ENCODE peak calls at places on chromosomes 16 and 17, in four cellular contexts. W is stomach, Q is HepG2, L is HCT116. G is an unnamed sample.

GRCh38 chr16:20746461-20746860 is 4.8 kb upstream of the THUMPD1 start:
- DNase-seq in W (no peak), Q (no peak), L (no peak), G (no peak)

GRCh38 chr17:9862191-9862590 is 36.5 kb downstream of the GLP2R start:
- DNase-seq in W (no peak), Q (no peak), L (no peak), G (no peak)

GRCh38 chr17:66707051-66707450 is 127.9 kb upstream of the CACNG5 start:
- DNase-seq in W (no peak), Q (no peak), L (no peak), G (no peak)

GRCh38 chr17:7294614-7295153 is at the start of gene YBX2:
- DNase-seq in W (peak), Q (no peak), L (peak), G (peak)

GRCh38 chr16:83162791-83163190 is 536.0 kb downstream of the CDH13 start:
- DNase-seq in W (no peak), Q (no peak), L (no peak), G (no peak)

GRCh38 chr17:79154951-79155557 is 80.4 kb downstream of the ENGASE start:
- DNase-seq in W (no peak), Q (no peak), L (no peak), G (no peak)

GRCh38 chr16:73217654-73218053 is 169.7 kb upstream of the ZFHX3 start:
- DNase-seq in W (no peak), Q (no peak), L (no peak), G (no peak)

GRCh38 chr17:28975634-28976033 is 24.3 kb upstream of the PHF12 start:
- DNase-seq in W (no peak), Q (no peak), L (no peak), G (no peak)

GRCh38 chr16:11783319-11784047 is 13.6 kb downstream of the ZC3H7A start:
- DNase-seq in W (no peak), Q (no peak), L (no peak), G (no peak)

GRCh38 chr17:55750750-55751641 is at the start of gene PCTP:
- DNase-seq in W (peak), Q (peak), L (peak), G (peak)

GRCh38 chr17:79126139-79126538 is 51.5 kb downstream of the ENGASE start:
- DNase-seq in W (peak), Q (peak), L (no peak), G (peak)

GRCh38 chr17:45410144-45411091 is 22.3 kb downstream of the ARHGAP27 start:
- DNase-seq in W (no peak), Q (no peak), L (no peak), G (no peak)

GRCh38 chr17:79910985-79911361 is 71.7 kb upstream of the CBX4 start:
- DNase-seq in W (no peak), Q (no peak), L (no peak), G (no peak)

GRCh38 chr17:47192549-47192948 is 3.5 kb upstream of the CDC27 start:
- DNase-seq in W (no peak), Q (no peak), L (no peak), G (no peak)

GRCh38 chr16:3938843-3939624 is 58.5 kb upstream of the CREBBP start:
- DNase-seq in W (peak), Q (peak), L (no peak), G (no peak)

GRCh38 chr17:81021531-81022370 is 13.2 kb upstream of the BAIAP2 start:
- DNase-seq in W (no peak), Q (no peak), L (no peak), G (no peak)

GRCh38 chr16:10405386-10405939 is 19.6 kb downstream of the ATF7IP2 start:
- DNase-seq in W (no peak), Q (peak), L (no peak), G (no peak)

GRCh38 chr17:21252289-21252874 is 828 bp downstream of the NATD1 start:
- DNase-seq in W (no peak), Q (no peak), L (no peak), G (no peak)

GRCh38 chr16:30032083-30032819 is 1.2 kb upstream of the TLCD3B start:
- DNase-seq in W (peak), Q (peak), L (peak), G (no peak)

GRCh38 chr16:14088155-14088753 is 17.1 kb downstream of the MRTFB start:
- DNase-seq in W (no peak), Q (peak), L (no peak), G (no peak)

GRCh38 chr17:9162275-9162985 is 141.1 kb downstream of the NTN1 start:
- DNase-seq in W (no peak), Q (no peak), L (no peak), G (no peak)

GRCh38 chr16:3020247-3020603 is at the start of gene TNFRSF12A:
- DNase-seq in W (peak), Q (peak), L (peak), G (peak)

DNA sequence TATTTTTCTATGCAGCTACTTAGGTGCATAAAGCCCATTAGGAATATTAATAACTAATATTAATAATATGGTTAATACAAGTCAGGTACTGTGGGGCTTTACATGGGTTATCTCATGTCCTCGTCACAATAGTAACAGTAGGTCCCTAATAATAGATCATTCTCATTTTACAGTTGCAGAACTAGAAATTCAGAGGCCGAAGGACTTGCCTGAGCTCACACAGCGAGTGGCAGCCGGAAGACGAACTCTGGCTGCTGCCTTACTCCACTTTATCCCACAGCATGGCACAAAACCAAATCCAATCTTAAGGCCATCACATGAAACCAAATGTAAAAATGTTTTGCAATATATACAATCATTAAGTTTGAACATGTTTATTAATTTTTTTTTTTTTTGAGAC is 13.6 kb downstream of the GNA13 start:
- DNase-seq in W (no peak), Q (no peak), L (no peak), G (no peak)
- H3K27ac ChIP-seq in W (no peak), Q (no peak), L (no peak), G (no peak)

GRCh38 chr17:72465191-72466024 is 344.6 kb downstream of the SOX9 start:
- DNase-seq in W (peak), Q (peak), L (peak), G (no peak)
- TF ChIP-seq POLR2A in W (no peak), Q (peak), L (no peak), G (no peak)

DNA sequence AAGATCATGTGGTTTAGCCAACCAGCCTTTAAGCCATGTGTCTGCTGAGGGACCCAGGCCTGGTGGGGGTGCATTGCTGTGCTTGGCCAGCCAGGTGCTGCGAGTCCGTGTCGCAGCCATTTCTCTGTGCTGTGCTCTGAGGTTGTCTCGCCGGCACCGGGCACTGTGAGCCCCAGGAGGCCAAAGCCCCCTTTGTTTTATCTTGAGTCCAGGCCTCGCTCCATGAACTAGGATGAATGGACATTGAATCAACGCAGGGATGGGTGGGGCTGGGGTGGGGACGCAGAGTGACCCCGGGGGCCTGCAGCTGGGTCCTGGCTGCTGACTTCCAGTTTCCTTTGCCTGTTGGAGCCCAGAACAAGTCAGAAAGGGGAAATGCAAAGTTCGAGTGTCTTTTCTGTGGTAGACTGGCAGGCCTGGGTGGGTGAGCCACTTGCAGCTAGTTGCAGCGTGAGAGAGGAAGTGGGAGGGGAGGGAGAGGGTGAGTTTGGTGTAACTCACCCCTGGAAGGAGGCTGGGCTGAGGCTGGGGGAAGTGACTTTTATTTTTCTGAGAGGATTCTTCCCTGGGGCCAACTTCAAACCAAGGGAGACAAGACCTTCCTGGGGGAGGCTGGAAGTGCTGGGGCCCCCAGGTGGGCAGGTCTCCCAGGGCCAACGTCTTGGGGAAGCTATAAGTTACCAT is 324.7 kb downstream of the SEC14L1 start:
- DNase-seq in W (peak), Q (no peak), L (no peak), G (no peak)
- TF ChIP-seq POLR2AphosphoS5 in W (no peak), Q (no peak), L (no peak), G (no peak)

GRCh38 chr16:27308792-27309191 is 5.0 kb upstream of the IL4R start:
- DNase-seq in W (no peak), Q (no peak), L (no peak), G (no peak)
- H3K27ac ChIP-seq in W (no peak), Q (no peak), L (no peak), G (no peak)

GRCh38 chr16:1216296-1216619 is 8.8 kb downstream of the TPSG1 start:
- DNase-seq in W (no peak), Q (no peak), L (no peak), G (no peak)

GRCh38 chr16:1215574-1216295 is 9.3 kb downstream of the TPSG1 start:
- DNase-seq in W (no peak), Q (no peak), L (no peak), G (no peak)

GRCh38 chr16:1213231-1213630 is 11.8 kb downstream of the TPSG1 start:
- DNase-seq in W (no peak), Q (no peak), L (no peak), G (no peak)

GRCh38 chr16:1213796-1214372 is 11.2 kb downstream of the TPSG1 start:
- DNase-seq in W (no peak), Q (no peak), L (no peak), G (no peak)

DNA sequence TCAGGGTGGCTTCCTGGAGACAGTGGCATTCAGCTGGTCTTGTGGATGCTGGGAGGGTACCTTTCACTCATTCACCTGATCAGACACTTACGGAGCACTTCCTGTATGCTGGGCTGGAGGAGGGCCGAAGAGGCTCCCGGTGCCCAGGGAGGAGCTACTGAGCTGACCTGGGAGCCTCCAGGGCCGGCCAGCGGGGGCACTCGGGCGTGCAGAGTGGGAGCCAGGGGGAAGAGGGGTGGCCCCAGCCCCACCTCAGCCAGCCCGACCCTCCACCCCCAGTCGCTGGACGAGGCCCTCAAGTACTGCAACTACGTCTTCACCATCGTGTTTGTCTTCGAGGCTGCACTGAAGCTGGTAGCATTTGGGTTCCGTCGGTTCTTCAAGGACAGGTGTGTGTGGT is 10.4 kb downstream of the TPSG1 start:
- DNase-seq in W (no peak), Q (no peak), L (no peak), G (no peak)
- TF ChIP-seq POLR2A in W (no peak), Q (no peak), L (no peak), G (no peak)

GRCh38 chr16:22816475-22816874 is 2.5 kb downstream of the HS3ST2 start:
- DNase-seq in W (no peak), Q (no peak), L (no peak), G (no peak)

GRCh38 chr16:22815863-22816262 is 1.9 kb downstream of the HS3ST2 start:
- DNase-seq in W (no peak), Q (no peak), L (no peak), G (no peak)

GRCh38 chr16:22814330-22815105 is 556 bp downstream of the HS3ST2 start:
- DNase-seq in W (no peak), Q (no peak), L (no peak), G (no peak)

GRCh38 chr16:22813223-22813945 is 578 bp upstream of the HS3ST2 start:
- DNase-seq in W (peak), Q (peak), L (no peak), G (peak)

DNA sequence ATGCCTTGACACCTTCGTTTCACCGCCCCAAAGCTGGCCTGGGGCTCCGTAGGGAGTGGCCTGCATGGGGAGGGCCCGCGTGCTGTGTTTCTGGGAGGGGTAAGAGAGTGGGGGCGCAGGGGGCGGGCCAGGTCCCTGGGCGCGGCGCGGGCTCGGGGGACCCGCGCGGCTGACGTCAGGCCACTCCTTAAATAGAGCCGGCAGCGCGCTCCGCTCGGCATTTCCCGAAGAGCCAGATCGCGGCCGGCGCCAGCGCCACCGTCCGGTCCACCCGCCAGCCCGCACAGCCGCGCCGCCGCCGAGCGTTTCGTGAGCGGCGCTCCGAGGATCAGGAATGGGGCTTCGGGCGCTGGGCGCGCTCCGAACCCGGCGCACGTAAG is at the start of gene HS3ST2:
- DNase-seq in W (no peak), Q (no peak), L (no peak), G (peak)
- TF ChIP-seq POLR2AphosphoS5 in W (no peak), Q (no peak), L (no peak), G (no peak)

GRCh38 chr17:30401097-30401496 is 22.4 kb downstream of the CPD start:
- DNase-seq in W (no peak), Q (no peak), L (no peak), G (no peak)
- H3K27ac ChIP-seq in W (no peak), Q (no peak), L (no peak), G (no peak)

G was measured in prostate gland.